ENCODE peak calls at places on chromosomes 1 and 21, in seven cellular contexts. O is GM23248; L is ureter; I is HuH-7; H is kidney; R is activated naive CD4-positive, alpha-beta T cell treated with Interleukin-2 at 50 U/mL for 16 hours; F is stimulated activated CD4-positive, alpha-beta T cell treated with anti-CD3 and anti-CD28 coated beads, Interleukin-15, amount 100 ng/mL, for 1 hour. Q is an unnamed sample.

GRCh38 chr1:9466780-9467755 is 72.2 kb upstream of the SLC25A33 start:
- DNase-seq in L (no peak), R (no peak), H (no peak), O (peak; percentile 77), F (no peak), I (no peak), Q (no peak)

GRCh38 chr1:29824478-29825273 is 588.4 kb downstream of the PTPRU start:
- DNase-seq in I (no peak), R (no peak), L (no peak), F (no peak), H (no peak), O (no peak), Q (no peak)

GRCh38 chr1:88998716-88999115 is 6.3 kb upstream of the KYAT3 start:
- DNase-seq in I (no peak), H (no peak), R (no peak), L (no peak), O (peak; percentile 70), F (no peak), Q (peak; percentile 22)

GRCh38 chr1:246587032-246587431 is 20.8 kb downstream of the CNST start:
- DNase-seq in R (no peak), I (no peak), F (no peak), H (no peak), O (no peak), L (no peak), Q (no peak)

GRCh38 chr1:46456411-46456963 is 33.1 kb upstream of the DMBX1 start:
- DNase-seq in O (peak; percentile 21), R (no peak), H (no peak), F (no peak), L (no peak), I (no peak), Q (no peak)

GRCh38 chr1:205748398-205749093 is 1.4 kb downstream of the NUCKS1 start:
- DNase-seq in H (no peak), O (peak; percentile 88), I (peak; percentile 51), F (no peak), R (peak; percentile 50), L (no peak), Q (no peak)

GRCh38 chr1:113534130-113534817 is 144.0 kb downstream of the MAGI3 start:
- DNase-seq in F (no peak), R (no peak), H (no peak), L (no peak), O (peak; percentile 84), I (no peak), Q (no peak)

GRCh38 chr1:230112131-230112701 is 45.2 kb downstream of the GALNT2 start:
- DNase-seq in I (no peak), L (no peak), O (no peak), F (no peak), H (no peak), R (no peak), Q (no peak)

GRCh38 chr1:77513839-77514763 is 168.4 kb downstream of the ZZZ3 start:
- DNase-seq in H (no peak), O (peak; percentile 91), F (no peak), R (no peak), I (no peak), L (no peak), Q (no peak)

GRCh38 chr21:25297117-25297516 is 310.2 kb downstream of the MRPL39 start:
- DNase-seq in L (no peak), H (no peak), I (no peak), O (no peak), R (no peak), F (no peak), Q (no peak)